ENCODE peak calls at places on chromosomes 7 and 10, in six cellular contexts. P is activated CD4-positive, alpha-beta T cell treated with anti-CD3 and anti-CD28 coated beads, Interleukin-2, amount 50 U/mL, for 1 hour; Z is AG10803; C is lower leg skin; Y is stimulated activated CD8-positive, alpha-beta memory T cell treated with anti-CD3 and anti-CD28 coated beads, Interleukin-4, amount 100 ng/mL, for 48 hours; V is stimulated activated CD4-positive, alpha-beta T cell treated with anti-CD3 and anti-CD28 coated beads, Interleukin-1b, Interleukin-23, amount 100 ng/mL, for 4 hours. H is an unnamed sample.

GRCh38 chr7:103325744-103326143 is 18.8 kb downstream of the DNAJC2 start:
- DNase-seq in Z (no peak), V (no peak), Y (no peak), P (no peak), C (no peak), H (no peak)

GRCh38 chr7:156650042-156650441 is 9.5 kb downstream of the RNF32 start:
- DNase-seq in V (no peak), Z (no peak), Y (no peak), P (no peak), C (no peak), H (no peak)

GRCh38 chr7:95472521-95473160 is 13.1 kb upstream of the ASB4 start:
- DNase-seq in C (no peak), Z (peak), V (no peak), P (no peak), Y (no peak), H (no peak)

GRCh38 chr7:30842542-30843451 is 68.9 kb upstream of the AQP1 start:
- DNase-seq in C (no peak), Y (no peak), P (no peak), Z (peak), V (no peak), H (no peak)

GRCh38 chr10:54900584-54900983 is 99.6 kb upstream of the PCDH15 start:
- DNase-seq in C (no peak), Y (no peak), V (no peak), Z (no peak), P (no peak), H (no peak)

GRCh38 chr10:71021402-71021801 is 133.0 kb upstream of the PCBD1 start:
- DNase-seq in Z (no peak), P (no peak), Y (no peak), C (no peak), V (no peak), H (no peak)

GRCh38 chr7:68691261-68692216 is 906.7 kb upstream of the AUTS2 start:
- DNase-seq in P (no peak), V (no peak), Y (no peak), C (no peak), Z (peak), H (no peak)

GRCh38 chr10:122561212-122561611 is 658 bp downstream of the DMBT1 start:
- DNase-seq in V (no peak), Z (no peak), C (no peak), Y (no peak), P (no peak), H (no peak)

GRCh38 chr7:92608380-92609322 is 18.5 kb upstream of the FAM133B start:
- DNase-seq in C (no peak), Y (no peak), V (no peak), P (no peak), Z (no peak), H (no peak)

GRCh38 chr7:74174606-74175082 is 488 bp downstream of the EIF4H start:
- DNase-seq in P (peak), Z (peak), V (peak), Y (peak), C (peak), H (peak)

H was measured in activated gamma-delta T cell treated with Interleukin-2 at 50 U/mL for 16 hours.